ENCODE peak calls at places on chromosomes 6 and 20, in four cellular contexts. D is Peyer's patch, F is kidney, U is colonic mucosa. P is an unnamed sample.

GRCh38 chr6:74343804-74344203 is 647.8 kb downstream of the CD109 start:
- DNase-seq in D (no peak), F (no peak), U (no peak), P (no peak)

GRCh38 chr20:4041748-4042411 is 26.5 kb upstream of the RNF24 start:
- DNase-seq in D (peak; percentile 91), F (peak; percentile 94), U (peak; percentile 96), P (peak; percentile 94)

GRCh38 chr6:14506656-14507242 is 389.2 kb downstream of the CD83 start:
- DNase-seq in D (no peak), F (no peak), U (peak; percentile 33), P (no peak)

GRCh38 chr6:89359561-89359960 is 7.0 kb upstream of the UBE2J1 start:
- DNase-seq in D (no peak), F (no peak), U (no peak), P (no peak)

GRCh38 chr20:50509923-50510705 is at the start of gene PTPN1:
- DNase-seq in D (peak; percentile 100), F (peak; percentile 100), U (peak; percentile 99), P (peak; percentile 99)

GRCh38 chr6:161139766-161140553 is 133.9 kb downstream of the AGPAT4 start:
- DNase-seq in D (peak; percentile 68), F (no peak), U (peak; percentile 52), P (peak; percentile 34)

GRCh38 chr20:50380697-50381040 is 129.5 kb upstream of the PTPN1 start:
- DNase-seq in D (no peak), F (peak; percentile 62), U (peak; percentile 58), P (no peak)

GRCh38 chr6:141203902-141204575 is 928.7 kb upstream of the GJE1 start:
- DNase-seq in D (no peak), F (no peak), U (no peak), P (no peak)

GRCh38 chr6:118668761-118669411 is 17.5 kb upstream of the CEP85L start:
- DNase-seq in D (no peak), F (no peak), U (no peak), P (no peak)

GRCh38 chr20:60332523-60332922 is 374.3 kb downstream of the CDH26 start:
- DNase-seq in D (no peak), F (no peak), U (no peak), P (no peak)

GRCh38 chr6:37321101-37321500 is 32.7 kb upstream of the RNF8 start:
- DNase-seq in D (no peak), F (no peak), U (no peak), P (no peak)

GRCh38 chr6:168599118-168599494 is 158.1 kb downstream of the SMOC2 start:
- DNase-seq in D (no peak), F (no peak), U (no peak), P (no peak)

GRCh38 chr6:3193102-3193837 is 34.2 kb downstream of the TUBB2B start:
- DNase-seq in D (no peak), F (no peak), U (no peak), P (no peak)

GRCh38 chr6:43378631-43379030 is 9.2 kb upstream of the ZNF318 start:
- DNase-seq in D (no peak), F (no peak), U (no peak), P (no peak)

GRCh38 chr6:52675372-52675771 is 4.5 kb downstream of the TMEM14A start:
- DNase-seq in D (no peak), F (no peak), U (no peak), P (no peak)

GRCh38 chr6:52670502-52671409 is at the start of gene TMEM14A:
- DNase-seq in D (peak; percentile 97), F (peak; percentile 98), U (peak; percentile 99), P (peak; percentile 94)

GRCh38 chr6:52667572-52667971 is 3.3 kb upstream of the TMEM14A start:
- DNase-seq in D (no peak), F (no peak), U (no peak), P (no peak)

DNA sequence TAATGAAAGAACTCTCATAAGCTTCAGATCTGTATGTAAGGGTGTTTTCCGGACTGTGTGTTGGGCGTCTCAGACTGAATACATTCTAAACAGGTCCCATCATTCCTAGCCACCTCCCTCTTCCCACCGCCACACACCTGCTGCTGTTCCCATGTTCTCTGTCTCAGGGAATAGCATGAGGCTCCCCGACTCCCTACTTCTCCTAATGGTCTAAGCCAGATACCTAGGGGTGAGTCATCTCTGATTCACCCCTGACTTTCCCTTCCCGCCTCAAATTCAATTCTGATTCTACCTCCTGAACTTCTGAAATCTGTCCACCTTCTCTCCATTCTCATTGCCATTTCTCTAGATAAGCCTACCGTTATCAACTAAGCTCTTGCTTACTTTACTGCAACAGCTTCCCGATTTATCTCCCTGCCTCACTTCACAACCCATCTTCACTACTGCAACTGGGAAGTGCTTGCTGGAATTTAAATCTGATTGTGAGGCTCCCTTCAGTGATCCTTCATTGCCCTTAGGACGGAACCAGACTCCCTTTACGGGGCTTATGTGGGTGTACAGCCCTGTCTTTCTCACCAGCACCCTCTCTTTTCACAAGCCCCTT is 1.6 kb downstream of the TMEM14A start:
- DNase-seq in D (no peak), F (no peak), U (no peak), P (no peak)
- H3K4me1 ChIP-seq in D (peaks cover 17% of the 10 kb centered on the region), F (peaks cover 10% of the 10 kb centered on the region), U (peaks cover 3% of the 10 kb centered on the region), P (no peaks in the 10 kb centered on the region)

GRCh38 chr20:2292711-2293110 is 3.1 kb upstream of the TGM3 start:
- DNase-seq in D (peak; percentile 42), F (no peak), U (no peak), P (no peak)
- H3K4me1 ChIP-seq in D (no peaks in the 10 kb centered on the region), F (no peaks in the 10 kb centered on the region), U (no peaks in the 10 kb centered on the region), P (no peaks in the 10 kb centered on the region)

GRCh38 chr6:152271681-152272464 is 365.3 kb downstream of the SYNE1 start:
- DNase-seq in D (no peak), F (peak; percentile 87), U (no peak), P (no peak)

GRCh38 chr6:152268846-152269442 is 368.2 kb downstream of the SYNE1 start:
- DNase-seq in D (no peak), F (no peak), U (no peak), P (no peak)

GRCh38 chr6:152267967-152268845 is 369.0 kb downstream of the SYNE1 start:
- DNase-seq in D (no peak), F (no peak), U (no peak), P (no peak)

GRCh38 chr6:152272486-152272885 is 364.7 kb downstream of the SYNE1 start:
- DNase-seq in D (no peak), F (no peak), U (no peak), P (no peak)

DNA sequence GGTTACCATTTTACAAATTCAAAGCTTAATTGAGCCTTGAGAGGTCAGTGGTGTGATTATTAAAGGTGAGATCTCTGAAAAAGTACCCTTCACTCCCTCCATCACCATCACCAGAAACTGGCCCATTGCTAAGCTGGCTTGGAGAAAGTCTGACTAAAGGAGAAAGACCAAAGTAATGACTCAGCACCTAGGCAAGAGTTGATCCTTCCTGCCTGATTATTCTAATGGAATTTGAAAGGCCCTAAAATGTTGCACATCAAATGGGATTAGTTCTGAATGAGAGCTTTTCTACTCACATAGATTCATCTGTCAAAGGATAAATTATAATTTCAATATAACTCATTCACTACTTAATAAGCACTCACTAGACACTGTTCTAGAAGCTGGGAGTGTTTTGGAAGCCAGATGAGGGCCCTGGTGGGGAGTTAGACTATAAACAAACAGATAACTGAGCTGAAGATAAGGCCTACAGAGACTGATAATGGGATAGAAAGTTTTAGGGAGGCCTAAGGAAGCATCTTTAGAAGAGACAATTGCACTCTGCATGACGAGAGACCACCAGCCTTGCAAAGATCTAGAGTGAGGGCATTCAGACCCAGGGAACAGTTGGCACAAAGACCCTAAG is 366.7 kb downstream of the SYNE1 start:
- DNase-seq in D (no peak), F (no peak), U (no peak), P (no peak)
- H3K4me1 ChIP-seq in D (no peaks in the 10 kb centered on the region), F (peaks cover 8% of the 10 kb centered on the region), U (peaks cover 4% of the 10 kb centered on the region), P (peaks cover 34% of the 10 kb centered on the region)

GRCh38 chr20:13340088-13340487 is 119.0 kb downstream of the ISM1 start:
- DNase-seq in D (no peak), F (no peak), U (no peak), P (no peak)
- H3K4me1 ChIP-seq in D (no peaks in the 10 kb centered on the region), F (no peaks in the 10 kb centered on the region), U (no peaks in the 10 kb centered on the region), P (no peaks in the 10 kb centered on the region)

GRCh38 chr6:108596947-108597346 is 36.2 kb downstream of the FOXO3 start:
- DNase-seq in D (no peak), F (no peak), U (no peak), P (no peak)
- H3K4me1 ChIP-seq in D (peaks cover 51% of the 10 kb centered on the region), F (peaks cover 29% of the 10 kb centered on the region), U (no peaks in the 10 kb centered on the region), P (peaks cover 21% of the 10 kb centered on the region)

DNA sequence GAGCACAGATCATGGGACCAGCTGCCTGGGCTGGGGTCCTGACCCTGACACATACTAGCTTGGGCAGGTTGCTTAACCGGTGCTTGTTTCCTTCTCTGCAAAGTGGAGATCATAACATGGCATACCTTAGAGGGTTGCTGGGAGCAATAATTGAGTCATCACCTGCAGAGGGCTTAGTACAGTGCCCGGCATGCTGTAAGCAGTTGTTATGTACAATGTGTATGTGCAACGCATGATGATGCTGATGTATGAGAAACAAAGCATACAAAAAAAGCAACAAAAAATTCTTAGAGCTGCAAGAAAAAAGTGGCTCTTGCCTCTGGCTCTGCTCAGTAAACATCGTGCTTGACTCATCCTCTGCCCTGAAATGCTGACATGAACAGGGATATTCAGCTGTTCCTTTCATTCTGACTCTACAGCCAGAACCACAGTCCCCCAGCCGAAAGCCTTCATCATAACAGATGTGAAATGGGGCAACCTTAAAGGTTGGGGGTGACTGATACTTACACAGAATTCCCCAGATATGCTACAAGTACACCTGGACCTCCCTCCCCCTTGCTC is 91.7 kb downstream of the CLIC5 start:
- DNase-seq in D (no peak), F (no peak), U (no peak), P (no peak)
- H3K4me1 ChIP-seq in D (no peaks in the 10 kb centered on the region), F (no peaks in the 10 kb centered on the region), U (no peaks in the 10 kb centered on the region), P (no peaks in the 10 kb centered on the region)

GRCh38 chr6:5730586-5731263 is 276.0 kb downstream of the NRN1 start:
- DNase-seq in D (no peak), F (no peak), U (no peak), P (no peak)

GRCh38 chr6:5728726-5729434 is 277.8 kb downstream of the NRN1 start:
- DNase-seq in D (no peak), F (no peak), U (no peak), P (no peak)

GRCh38 chr6:5731435-5731834 is 275.3 kb downstream of the NRN1 start:
- DNase-seq in D (no peak), F (no peak), U (no peak), P (no peak)

GRCh38 chr6:5726976-5727718 is 279.6 kb downstream of the NRN1 start:
- DNase-seq in D (no peak), F (no peak), U (no peak), P (no peak)

DNA sequence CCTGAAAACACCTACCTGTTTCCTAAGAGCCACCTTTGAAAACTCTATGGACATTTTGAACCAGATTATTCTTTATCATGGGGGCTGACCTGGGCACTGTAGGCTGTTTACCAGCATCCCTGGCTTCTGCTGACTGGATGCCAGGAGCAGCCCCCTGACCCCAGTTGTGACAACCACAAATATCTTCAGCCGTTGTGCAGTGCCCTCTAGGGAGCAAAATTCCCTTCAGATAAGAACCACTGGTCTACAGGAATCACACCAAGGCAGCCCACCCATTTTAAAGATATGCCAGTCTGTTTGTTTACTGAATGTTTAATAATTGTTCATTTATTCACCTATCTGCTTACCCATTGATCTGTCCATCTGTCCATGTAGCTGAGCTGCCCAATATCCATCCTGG is 276.9 kb downstream of the NRN1 start:
- DNase-seq in D (no peak), F (no peak), U (no peak), P (no peak)
- H3K4me1 ChIP-seq in D (no peaks in the 10 kb centered on the region), F (no peaks in the 10 kb centered on the region), U (no peaks in the 10 kb centered on the region), P (no peaks in the 10 kb centered on the region)